ENCODE peak calls at places on chromosomes 11 and 22, in seven cellular contexts. T, C, F, V, A, B and L are unnamed samples.

GRCh38 chr11:126257764-126258163 is 10.9 kb downstream of the SRPRA start:
- DNase-seq in T (no peak), C (no peak), B (no peak), F (peak), V (no peak), A (no peak), L (no peak)

GRCh38 chr11:69880803-69881445 is 61.7 kb upstream of the FGF3 start:
- DNase-seq in A (no peak), V (no peak), T (no peak), F (no peak), B (no peak), C (no peak), L (no peak)

GRCh38 chr22:22534604-22535415 is 14.7 kb upstream of the ZNF280A start:
- DNase-seq in B (no peak), C (no peak), T (no peak), F (no peak), V (no peak), A (no peak), L (no peak)

GRCh38 chr11:72787262-72788104 is 6.4 kb downstream of the STARD10 start:
- DNase-seq in C (peak), V (no peak), T (no peak), F (no peak), A (no peak), B (no peak), L (no peak)

GRCh38 chr11:83938148-83938547 is 652.0 kb upstream of the CCDC90B start:
- DNase-seq in V (no peak), C (no peak), F (no peak), T (no peak), A (no peak), B (no peak), L (no peak)

GRCh38 chr11:31045335-31045734 is 324.2 kb downstream of the DCDC1 start:
- DNase-seq in A (no peak), B (no peak), F (no peak), C (peak), V (peak), T (no peak), L (peak)

GRCh38 chr11:3882671-3883070 is 27.2 kb downstream of the STIM1 start:
- DNase-seq in F (no peak), A (no peak), V (no peak), T (no peak), C (no peak), B (no peak), L (no peak)

GRCh38 chr11:128916646-128917045 is 25.5 kb downstream of the KCNJ5 start:
- DNase-seq in V (no peak), C (no peak), T (no peak), A (no peak), F (no peak), B (no peak), L (no peak)

GRCh38 chr11:104700609-104701008 is 197.7 kb downstream of the CASP12 start:
- DNase-seq in F (peak), B (no peak), A (no peak), C (no peak), T (no peak), V (peak), L (peak)

GRCh38 chr11:71103266-71103665 is 149.1 kb downstream of the SHANK2 start:
- DNase-seq in T (no peak), V (peak), A (no peak), B (no peak), C (no peak), F (no peak), L (no peak)

GRCh38 chr11:123507043-123507442 is 77.0 kb downstream of the GRAMD1B start:
- DNase-seq in F (peak), A (no peak), V (no peak), T (no peak), B (no peak), C (no peak), L (no peak)

GRCh38 chr11:204587-205109 is 2.6 kb downstream of the BET1L start:
- DNase-seq in T (no peak), B (no peak), F (no peak), C (no peak), V (no peak), A (peak), L (no peak)

GRCh38 chr11:8839957-8840945 is 70.7 kb upstream of the AKIP1 start:
- DNase-seq in T (peak), V (peak), F (peak), C (no peak), B (no peak), A (no peak), L (no peak)

GRCh38 chr11:38460901-38461300 is 1862.9 kb upstream of the RAG2 start:
- DNase-seq in T (no peak), V (peak), A (no peak), C (peak), B (no peak), F (peak), L (no peak)

GRCh38 chr11:100918551-100919500 is 210.8 kb downstream of the PGR start:
- DNase-seq in A (no peak), F (peak), C (no peak), T (no peak), V (peak), B (no peak), L (no peak)

GRCh38 chr11:123429851-123430735 is at the start of gene GRAMD1B:
- DNase-seq in T (peak), V (peak), C (peak), A (no peak), F (peak), B (peak), L (no peak)

GRCh38 chr11:78420796-78421209 is 3.2 kb upstream of the GAB2 start:
- DNase-seq in V (peak), A (peak), C (peak), F (peak), B (peak), T (peak), L (no peak)

GRCh38 chr11:18706330-18707243 is 8.0 kb downstream of the TMEM86A start:
- DNase-seq in T (peak), C (no peak), A (no peak), V (peak), F (no peak), B (peak), L (no peak)

GRCh38 chr11:95241673-95242072 is 10.7 kb upstream of the SESN3 start:
- DNase-seq in B (no peak), T (no peak), A (no peak), F (no peak), V (peak), C (no peak), L (no peak)

GRCh38 chr11:59556115-59556882 is 45.0 kb downstream of the OR4D9 start:
- DNase-seq in F (peak), C (peak), T (peak), B (no peak), V (peak), A (peak), L (no peak)

GRCh38 chr11:47923667-47924066 is 56.7 kb upstream of the PTPRJ start:
- DNase-seq in A (no peak), B (peak), T (peak), F (peak), V (no peak), C (no peak), L (no peak)

GRCh38 chr11:12224537-12224893 is 114.1 kb downstream of the MICAL2 start:
- DNase-seq in F (peak), B (peak), C (peak), V (peak), T (peak), A (peak), L (no peak)

GRCh38 chr22:37634505-37635002 is 4.9 kb upstream of the SH3BP1 start:
- DNase-seq in F (no peak), V (no peak), T (no peak), C (no peak), A (no peak), B (peak), L (no peak)
- TF ChIP-seq CTCF in F (peak), V (peak), T (no peak), C (no peak), A (no peak), B (no peak), L (peak)

GRCh38 chr22:26606611-26607010 is 11.2 kb downstream of the CRYBB1 start:
- DNase-seq in T (no peak), V (peak), F (peak), A (no peak), B (no peak), C (no peak), L (no peak)
- H3K4me3 ChIP-seq in T (no peak), V (no peak), F (no peak), A (no peak), B (no peak), C (no peak), L (no peak)

GRCh38 chr11:45890886-45891550 is 5.6 kb downstream of the MAPK8IP1 start:
- DNase-seq in T (no peak), F (no peak), A (no peak), C (no peak), B (no peak), V (no peak), L (no peak)
- TF ChIP-seq CTCF in T (no peak), F (no peak), A (no peak), C (no peak), B (no peak), V (no peak), L (no peak)

GRCh38 chr11:20596629-20597129 is 2.7 kb upstream of the SLC6A5 start:
- DNase-seq in C (no peak), T (no peak), A (no peak), B (no peak), V (peak), F (no peak), L (no peak)
- H3K4me3 ChIP-seq in C (no peak), T (no peak), A (peak), B (peak), V (peak), F (no peak), L (no peak)

GRCh38 chr22:28948404-28948803 is 65.0 kb downstream of the ZNRF3 start:
- DNase-seq in B (no peak), F (no peak), C (no peak), A (no peak), T (no peak), V (no peak), L (no peak)

GRCh38 chr22:28951969-28952521 is 68.7 kb downstream of the ZNRF3 start:
- DNase-seq in B (no peak), C (no peak), A (no peak), V (no peak), F (peak), T (no peak), L (no peak)

GRCh38 chr22:28950567-28951411 is 67.4 kb downstream of the ZNRF3 start:
- DNase-seq in B (no peak), V (no peak), A (no peak), F (no peak), C (no peak), T (no peak), L (no peak)

GRCh38 chr22:28951530-28951929 is 68.2 kb downstream of the ZNRF3 start:
- DNase-seq in B (no peak), A (no peak), V (no peak), T (no peak), F (no peak), C (no peak), L (no peak)

DNA sequence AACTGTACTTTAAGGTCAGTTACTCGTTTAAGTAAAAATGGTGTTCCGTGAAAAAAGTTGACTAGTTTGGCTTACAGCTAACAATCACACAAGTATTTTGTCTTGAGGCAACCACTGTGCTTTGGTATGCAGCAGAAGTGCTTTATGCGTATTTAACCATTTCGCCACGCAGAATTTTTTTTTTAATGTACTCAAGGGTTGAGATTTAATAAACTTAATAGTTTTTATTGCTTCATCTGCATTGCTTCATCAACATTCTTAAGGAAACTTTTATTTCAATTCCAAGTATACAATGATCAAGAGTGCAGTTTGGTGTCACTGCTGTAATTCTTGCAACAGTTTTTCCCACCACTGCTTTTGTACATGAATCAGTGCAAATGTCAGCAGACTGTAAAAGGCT is 66.4 kb downstream of the ZNRF3 start:
- DNase-seq in F (peak), A (no peak), B (no peak), V (no peak), T (no peak), C (no peak), L (no peak)
- TF ChIP-seq CTCF in F (no peak), A (no peak), B (no peak), V (no peak), T (no peak), C (no peak), L (no peak)

GRCh38 chr11:118574636-118575035 is 2.4 kb downstream of the ARCN1 start:
- DNase-seq in F (no peak), T (no peak), B (no peak), A (no peak), C (no peak), V (no peak), L (no peak)
- H3K4me3 ChIP-seq in F (no peak), T (no peak), B (peak), A (peak), C (peak), V (no peak), L (no peak)

DNA sequence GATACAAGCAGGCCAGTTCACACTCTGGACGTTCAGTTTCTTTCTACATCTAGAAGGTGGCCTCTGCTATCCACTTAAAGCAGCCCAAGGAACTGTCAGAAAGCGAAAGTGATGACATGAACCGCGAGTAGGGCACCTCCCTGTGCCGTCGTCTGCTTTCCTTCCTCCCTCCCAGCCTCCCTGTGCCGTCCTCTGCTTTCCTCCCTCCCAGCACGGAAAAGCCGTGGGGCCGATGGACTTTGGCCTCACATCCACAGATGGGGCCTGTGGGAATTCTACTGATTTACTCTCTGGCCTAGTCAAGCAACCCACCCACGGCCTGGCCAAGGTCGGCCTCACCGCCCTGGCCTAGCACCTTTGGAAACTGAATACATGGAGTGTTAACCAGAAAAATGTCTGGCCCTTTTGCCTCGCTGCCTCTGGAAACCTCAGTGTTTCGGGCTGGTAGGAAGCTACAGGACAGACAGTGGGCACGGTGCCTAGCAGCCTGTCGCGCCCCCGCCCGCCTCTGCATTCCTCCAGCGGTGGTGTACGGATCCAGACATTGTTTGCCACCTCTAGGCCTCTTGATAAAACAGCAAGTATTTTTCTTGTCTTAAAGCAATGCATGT is 14.2 kb downstream of the PEX26 start:
- DNase-seq in V (no peak), C (no peak), T (peak), B (peak), F (peak), A (no peak), L (no peak)
- TF ChIP-seq CTCF in V (no peak), C (no peak), T (peak), B (no peak), F (no peak), A (no peak), L (no peak)

GRCh38 chr22:17910561-17911311 is 113.6 kb downstream of the MICAL3 start:
- DNase-seq in V (peak), B (peak), C (no peak), T (peak), F (peak), A (peak), L (peak)
- H3K4me3 ChIP-seq in V (no peak), B (no peak), C (no peak), T (no peak), F (no peak), A (peak), L (no peak)

GRCh38 chr22:24948356-24949202 is 2.1 kb upstream of the LHFPL7 start:
- DNase-seq in V (no peak), B (no peak), A (no peak), T (no peak), F (no peak), C (no peak), L (no peak)
- TF ChIP-seq CTCF in V (no peak), B (no peak), A (no peak), T (no peak), F (no peak), C (no peak), L (no peak)